ENCODE peak calls at places on chromosome 3, in seven cellular contexts. H is sigmoid colon, D is cardiac septum, O is NCI-H345, M is H4, J is tibial nerve, X is ELR. P is an unnamed sample.

GRCh38 chr3:10836676-10837075 is 20.6 kb downstream of the SLC6A11 start:
- DNase-seq in O (no peak), H (no peak), M (no peak), X (no peak), J (no peak), D (no peak), P (no peak)

GRCh38 chr3:172135766-172136729 is 96.7 kb downstream of the FNDC3B start:
- DNase-seq in M (peak; percentile 63), H (no peak), D (no peak), X (peak; percentile 72), O (no peak), J (no peak), P (no peak)

GRCh38 chr3:122969585-122970453 is 57.7 kb downstream of the SEMA5B start:
- DNase-seq in O (no peak), H (no peak), M (no peak), J (no peak), X (peak; percentile 30), D (no peak), P (peak; percentile 19)

GRCh38 chr3:9402410-9403228 is 5.2 kb downstream of the SETD5 start:
- DNase-seq in O (peak; percentile 60), X (peak; percentile 24), D (no peak), J (no peak), H (no peak), M (no peak), P (no peak)

GRCh38 chr3:166211451-166211850 is 374.2 kb upstream of the BCHE start:
- DNase-seq in M (no peak), D (no peak), O (no peak), X (no peak), J (no peak), H (no peak), P (no peak)

GRCh38 chr3:183460059-183461052 is 31.9 kb upstream of the MCF2L2 start:
- DNase-seq in H (no peak), J (no peak), M (no peak), O (no peak), D (no peak), X (peak; percentile 17), P (no peak)

GRCh38 chr3:65605876-65606432 is 432.8 kb downstream of the MAGI1 start:
- DNase-seq in X (peak; percentile 14), O (no peak), M (peak; percentile 6), J (no peak), H (no peak), D (no peak), P (no peak)

GRCh38 chr3:30498587-30498967 is 107.8 kb upstream of the TGFBR2 start:
- DNase-seq in M (no peak), X (no peak), H (no peak), J (no peak), D (no peak), O (no peak), P (no peak)

GRCh38 chr3:167394003-167394402 is 13.9 kb upstream of the ZBBX start:
- DNase-seq in M (no peak), H (no peak), X (peak; percentile 31), J (no peak), O (no peak), D (no peak), P (no peak)

GRCh38 chr3:120093923-120094775 is at the start of gene GSK3B:
- DNase-seq in H (peak; percentile 90), M (peak; percentile 100), J (peak; percentile 37), D (no peak), X (no peak), O (peak; percentile 100), P (peak; percentile 100)

GRCh38 chr3:13014755-13015285 is 58.4 kb downstream of the IQSEC1 start:
- DNase-seq in D (peak; percentile 64), O (no peak), X (no peak), H (peak; percentile 49), M (no peak), J (no peak), P (no peak)

GRCh38 chr3:33665294-33665693 is 52.8 kb downstream of the CLASP2 start:
- DNase-seq in D (no peak), J (no peak), H (no peak), M (no peak), X (peak; percentile 6), O (no peak), P (no peak)

GRCh38 chr3:68271145-68271544 is 616.7 kb upstream of the SUCLG2 start:
- DNase-seq in M (no peak), X (no peak), H (no peak), J (no peak), O (no peak), D (no peak), P (no peak)

GRCh38 chr3:142273501-142273900 is 48.1 kb upstream of the GK5 start:
- DNase-seq in J (no peak), D (no peak), M (no peak), H (no peak), X (no peak), O (no peak), P (no peak)

GRCh38 chr3:171827385-171827784 is 15.8 kb upstream of the TMEM212 start:
- DNase-seq in X (no peak), J (no peak), M (no peak), D (no peak), O (no peak), H (no peak), P (no peak)

GRCh38 chr3:14658978-14659377 is 7.4 kb downstream of the CCDC174 start:
- DNase-seq in X (no peak), D (no peak), O (no peak), M (no peak), J (no peak), H (no peak), P (no peak)

GRCh38 chr3:159928692-159929091 is 59.9 kb upstream of the IL12A start:
- DNase-seq in J (no peak), X (peak; percentile 98), O (no peak), D (no peak), H (no peak), M (peak; percentile 93), P (peak; percentile 97)

GRCh38 chr3:139113231-139113749 is 68.6 kb upstream of the PRR23C start:
- DNase-seq in O (no peak), H (no peak), X (peak; percentile 26), D (peak; percentile 47), J (no peak), M (no peak), P (no peak)

GRCh38 chr3:57130426-57131209 is 34.5 kb downstream of the IL17RD start:
- DNase-seq in M (no peak), O (peak; percentile 5), H (no peak), D (no peak), J (peak; percentile 51), X (no peak), P (no peak)

GRCh38 chr3:51408021-51408420 is 16.9 kb downstream of the RBM15B start:
- DNase-seq in X (no peak), O (no peak), H (no peak), D (no peak), J (no peak), M (no peak), P (no peak)

GRCh38 chr3:183814240-183814639 is 11.1 kb downstream of the MAP6D1 start:
- DNase-seq in X (no peak), J (no peak), O (no peak), H (no peak), M (no peak), D (no peak), P (no peak)

GRCh38 chr3:134696155-134696554 is 45.3 kb upstream of the KY start:
- DNase-seq in D (no peak), O (no peak), M (no peak), X (no peak), J (no peak), H (no peak), P (no peak)

GRCh38 chr3:188489639-188490405 is 335.9 kb downstream of the LPP start:
- DNase-seq in X (peak; percentile 73), J (no peak), M (no peak), O (no peak), H (no peak), D (no peak), P (no peak)

GRCh38 chr3:100706365-100706764 is 2.9 kb upstream of the TFG start:
- DNase-seq in X (no peak), J (no peak), O (no peak), D (no peak), H (no peak), M (no peak), P (no peak)

GRCh38 chr3:193637831-193638230 is 44.8 kb downstream of the OPA1 start:
- DNase-seq in X (no peak), J (no peak), D (no peak), H (no peak), O (no peak), M (no peak), P (no peak)

GRCh38 chr3:9141903-9142302 is 107.5 kb downstream of the SRGAP3 start:
- DNase-seq in O (no peak), X (no peak), M (no peak), H (no peak), J (no peak), D (no peak), P (no peak)

GRCh38 chr3:59581000-59581399 is 531.2 kb upstream of the CFAP20DC start:
- DNase-seq in J (no peak), D (no peak), H (no peak), X (no peak), O (no peak), M (no peak), P (no peak)

GRCh38 chr3:65935724-65936123 is 103.0 kb downstream of the MAGI1 start:
- DNase-seq in X (no peak), M (no peak), D (no peak), O (no peak), H (no peak), J (no peak), P (no peak)

GRCh38 chr3:59994720-59995304 is 945.0 kb upstream of the CFAP20DC start:
- DNase-seq in O (no peak), H (no peak), J (no peak), D (no peak), M (no peak), X (no peak), P (no peak)

GRCh38 chr3:139388961-139389551 is 391 bp downstream of the COPB2 start:
- DNase-seq in X (peak; percentile 9), O (no peak), M (no peak), J (no peak), D (no peak), H (no peak), P (no peak)

GRCh38 chr3:17798000-17798399 is 55.6 kb upstream of the TBC1D5 start:
- DNase-seq in J (no peak), D (no peak), O (no peak), H (no peak), X (no peak), M (no peak), P (no peak)

GRCh38 chr3:130342821-130343661 is 2.4 kb upstream of the COL6A5 start:
- DNase-seq in D (no peak), O (no peak), H (no peak), J (no peak), M (no peak), X (no peak), P (no peak)

GRCh38 chr3:148366743-148367410 is 330.8 kb upstream of the AGTR1 start:
- DNase-seq in O (peak; percentile 5), D (no peak), J (no peak), M (peak; percentile 21), H (no peak), X (peak; percentile 62), P (no peak)

GRCh38 chr3:122590581-122590980 is 13.1 kb downstream of the PARP15 start:
- DNase-seq in O (no peak), M (no peak), X (no peak), J (no peak), D (no peak), H (no peak), P (no peak)

GRCh38 chr3:45616158-45616557 is 21.6 kb downstream of the LIMD1 start:
- DNase-seq in X (no peak), O (no peak), H (no peak), J (no peak), D (no peak), M (no peak), P (no peak)

GRCh38 chr3:195905970-195906864 is 2.1 kb downstream of the TNK2 start:
- DNase-seq in H (peak; percentile 44), D (no peak), X (peak; percentile 50), J (no peak), M (peak; percentile 63), O (peak; percentile 55), P (no peak)

GRCh38 chr3:105502333-105502732 is 135.6 kb downstream of the ALCAM start:
- DNase-seq in O (no peak), D (no peak), H (no peak), X (no peak), J (no peak), M (no peak), P (no peak)

GRCh38 chr3:184426691-184427141 is 46.9 kb downstream of the CHRD start:
- DNase-seq in O (no peak), J (no peak), H (no peak), X (no peak), D (no peak), M (no peak), P (no peak)

P was measured in GM04504.